ENCODE peak calls at places on chromosomes 6 and 20, in ten cellular contexts. Q, C, T, W, F, H, O, P, G and J are unnamed samples.
A peak's percentile ranks its signal among the peaks of the same experiment; 100 is the strongest.

GRCh38 chr6:110355727-110356126 is 2.4 kb downstream of the METTL24 start:
- DNase-seq in Q (no peak), C (no peak), T (no peak), W (no peak), F (no peak), H (no peak), O (no peak), P (no peak), G (no peak), J (no peak)

GRCh38 chr6:25173951-25174474 is 105.2 kb upstream of the CARMIL1 start:
- DNase-seq in Q (peak; percentile 98), C (peak; percentile 81), T (peak; percentile 93), W (peak; percentile 93), F (no peak), H (peak; percentile 94), O (peak; percentile 98), P (peak; percentile 96), G (no peak), J (peak; percentile 95)

GRCh38 chr6:19024737-19025136 is 637.6 kb downstream of the RNF144B start:
- DNase-seq in Q (peak; percentile 36), C (peak; percentile 46), T (no peak), W (no peak), F (no peak), H (peak; percentile 31), O (peak; percentile 40), P (no peak), G (no peak), J (peak; percentile 62)

GRCh38 chr20:25573288-25574251 is 11.8 kb downstream of the NINL start:
- DNase-seq in Q (peak; percentile 67), C (peak; percentile 76), T (peak; percentile 32), W (peak; percentile 55), F (no peak), H (peak; percentile 88), O (peak; percentile 80), P (no peak), G (no peak), J (peak; percentile 60)

GRCh38 chr6:142935553-142936517 is 9.1 kb downstream of the HIVEP2 start:
- DNase-seq in Q (no peak), C (no peak), T (no peak), W (no peak), F (peak; percentile 45), H (no peak), O (no peak), P (no peak), G (no peak), J (no peak)

GRCh38 chr6:134724653-134725340 is 225.1 kb downstream of the ALDH8A1 start:
- DNase-seq in Q (peak; percentile 63), C (no peak), T (no peak), W (peak; percentile 73), F (no peak), H (peak; percentile 84), O (peak; percentile 69), P (no peak), G (peak; percentile 22), J (peak; percentile 24)

GRCh38 chr6:42451146-42451594 is 556 bp downstream of the TRERF1 start:
- DNase-seq in Q (no peak), C (no peak), T (no peak), W (peak; percentile 15), F (no peak), H (no peak), O (no peak), P (no peak), G (no peak), J (no peak)

GRCh38 chr6:131950767-131951575 is at the start of gene CCN2:
- DNase-seq in Q (peak; percentile 91), C (peak; percentile 99), T (peak; percentile 100), W (peak; percentile 100), F (peak; percentile 96), H (peak; percentile 98), O (peak; percentile 99), P (peak; percentile 99), G (peak; percentile 80), J (peak; percentile 100)

GRCh38 chr20:1813674-1814635 is 81.3 kb upstream of the SIRPA start:
- DNase-seq in Q (no peak), C (no peak), T (no peak), W (no peak), F (no peak), H (no peak), O (no peak), P (no peak), G (no peak), J (no peak)

GRCh38 chr6:162562041-162562440 is 165.5 kb downstream of the PRKN start:
- DNase-seq in Q (no peak), C (no peak), T (no peak), W (no peak), F (no peak), H (no peak), O (no peak), P (no peak), G (no peak), J (no peak)

GRCh38 chr20:2523919-2524434 is 12.4 kb upstream of the TMC2 start:
- DNase-seq in Q (no peak), C (no peak), T (no peak), W (no peak), F (no peak), H (no peak), O (no peak), P (no peak), G (no peak), J (no peak)

GRCh38 chr6:134830945-134831344 is 119.0 kb downstream of the ALDH8A1 start:
- DNase-seq in Q (no peak), C (no peak), T (no peak), W (no peak), F (no peak), H (no peak), O (no peak), P (no peak), G (no peak), J (no peak)

DNA sequence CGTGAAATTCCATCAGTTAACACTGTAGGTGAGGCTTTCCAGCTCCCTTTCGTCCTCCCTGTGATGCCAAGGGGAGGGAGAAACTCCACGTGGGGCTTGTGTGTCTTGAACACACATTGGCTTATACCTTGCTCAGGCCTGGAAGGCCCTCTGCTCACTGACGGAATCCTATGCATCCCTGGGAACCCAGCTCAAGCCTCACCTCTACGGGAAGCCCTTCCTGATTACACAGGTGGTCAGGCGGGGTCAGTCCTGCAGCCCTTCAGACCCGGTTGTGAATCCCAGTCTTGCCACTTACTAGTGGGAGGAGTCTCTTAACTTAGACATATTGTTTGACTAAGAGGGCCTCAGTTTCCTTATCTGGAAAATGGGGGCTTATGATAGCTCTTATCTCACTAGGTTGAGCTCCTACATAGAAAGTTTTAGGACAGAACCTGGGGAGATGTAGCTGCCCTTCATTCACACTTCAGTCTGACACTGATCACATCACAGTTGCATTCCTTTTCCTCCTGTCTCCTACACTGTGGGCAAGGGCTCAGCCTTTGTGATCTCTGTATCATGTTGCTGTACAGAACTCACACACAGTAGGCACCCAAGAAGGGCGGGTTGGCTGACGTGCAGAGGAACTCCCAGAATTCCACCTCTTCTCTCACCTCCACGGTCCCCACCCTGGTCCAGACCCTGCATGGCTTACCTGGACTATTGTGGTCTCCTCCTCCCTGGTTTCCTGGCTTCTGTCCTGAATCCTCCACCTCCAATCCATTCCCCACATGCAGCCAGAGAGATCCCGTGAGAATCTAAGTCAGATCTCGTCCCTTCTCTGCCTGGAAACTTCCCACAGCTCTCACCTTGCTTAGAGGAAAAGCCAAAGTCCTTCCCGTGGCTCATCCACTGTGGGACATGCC is 129.6 kb downstream of the CEBPB start:
- DNase-seq in Q (no peak), C (no peak), T (no peak), W (no peak), F (no peak), H (no peak), O (peak; percentile 8), P (no peak), G (no peak), J (no peak)
- H3K4me3 ChIP-seq in Q (peak overlapping the region; percentile 48), C (peak overlapping the region; percentile 34), T (peak overlapping the region; percentile 26), W (no peak overlapping the region), F (no peak overlapping the region), H (peak overlapping the region; percentile 24), O (no peak overlapping the region), P (peak overlapping the region; percentile 42), G (no peak overlapping the region), J (peak overlapping the region; percentile 45)

GRCh38 chr6:50795574-50795973 is 23.1 kb upstream of the TFAP2B start:
- DNase-seq in Q (no peak), C (no peak), T (no peak), W (no peak), F (peak; percentile 41), H (no peak), O (no peak), P (no peak), G (no peak), J (no peak)

DNA sequence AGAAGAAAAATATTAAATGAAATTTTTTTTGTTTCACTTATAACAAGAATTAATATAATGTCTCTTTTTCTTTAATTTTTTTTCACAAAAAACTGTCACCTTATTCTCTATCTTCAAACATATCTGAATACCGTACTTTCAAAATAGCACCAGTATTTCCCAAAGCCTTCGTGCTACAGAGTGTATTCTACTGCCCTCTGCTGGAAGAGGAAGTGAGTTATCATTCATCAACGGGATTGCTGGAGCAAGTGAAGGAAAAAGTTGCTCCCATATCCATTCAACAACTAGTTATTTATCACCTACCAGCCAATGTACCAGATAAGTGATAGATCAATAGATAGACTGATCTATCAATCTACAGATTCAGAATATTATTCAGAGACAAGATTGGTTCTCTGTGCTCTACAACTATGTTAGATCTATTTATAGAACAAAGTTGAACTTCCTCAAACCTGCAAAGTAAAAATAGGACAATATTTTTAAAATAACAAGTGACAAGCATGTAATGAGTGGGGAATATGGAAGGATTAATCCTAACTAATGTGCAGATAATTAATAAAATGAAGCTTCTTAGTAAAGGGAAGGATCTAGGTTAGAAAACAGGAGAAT is 26.7 kb upstream of the TFAP2B start:
- DNase-seq in Q (peak; percentile 44), C (no peak), T (peak; percentile 4), W (peak; percentile 50), F (no peak), H (peak; percentile 13), O (peak; percentile 4), P (no peak), G (no peak), J (peak; percentile 51)
- TF ChIP-seq CTCF in Q (peak; percentile 75), C (peak; percentile 78), T (peak; percentile 69), W (peak; percentile 54), F (peak; percentile 60), H (peak; percentile 65), O (peak; percentile 81), P (peak; percentile 71), G (peak; percentile 58), J (peak; percentile 82)

DNA sequence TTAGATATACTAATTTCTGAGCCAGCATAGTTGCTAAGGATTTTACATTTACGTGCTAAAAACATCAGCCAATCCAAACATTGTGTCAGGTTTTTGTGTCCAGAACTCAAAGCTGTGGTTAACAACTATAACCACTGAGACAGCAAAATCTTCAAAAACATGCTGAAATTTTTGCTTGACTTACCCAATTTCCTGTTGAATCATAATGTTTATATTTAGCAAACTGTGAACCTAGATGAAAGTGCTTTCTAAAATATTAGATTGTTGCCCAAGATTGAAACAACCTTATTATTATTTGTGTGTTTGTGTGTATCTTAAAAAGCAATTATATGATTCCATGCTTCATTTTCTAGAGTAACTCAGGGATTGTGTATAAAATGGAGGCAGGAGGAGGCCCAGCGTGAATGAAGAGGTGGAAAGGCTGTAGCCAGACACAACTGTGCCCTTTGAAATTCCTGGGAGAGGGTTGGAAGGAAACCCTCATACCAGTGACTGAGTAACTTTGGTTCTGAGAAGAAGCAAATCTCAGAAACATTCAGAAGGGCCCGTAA is 48.0 kb downstream of the ARMC2 start:
- DNase-seq in Q (peak; percentile 95), C (peak; percentile 91), T (peak; percentile 88), W (peak; percentile 81), F (no peak), H (peak; percentile 95), O (peak; percentile 94), P (peak; percentile 84), G (no peak), J (peak; percentile 95)
- H3K4me3 ChIP-seq in Q (no peak overlapping the region), C (no peak overlapping the region), T (no peak overlapping the region), W (no peak overlapping the region), F (no peak overlapping the region), H (no peak overlapping the region), O (no peak overlapping the region), P (no peak overlapping the region), G (no peak overlapping the region), J (no peak overlapping the region)

GRCh38 chr20:63223121-63223825 is 7.3 kb upstream of the YTHDF1 start:
- DNase-seq in Q (peak; percentile 38), C (peak; percentile 18), T (no peak), W (peak; percentile 35), F (peak; percentile 52), H (peak; percentile 35), O (peak; percentile 22), P (no peak), G (no peak), J (peak; percentile 46)
- TF ChIP-seq CTCF in Q (peak; percentile 67), C (peak; percentile 83), T (peak; percentile 82), W (peak; percentile 81), F (peak; percentile 68), H (peak; percentile 83), O (peak; percentile 76), P (peak; percentile 70), G (peak; percentile 66), J (peak; percentile 76)